ENCODE peak calls at places on chromosomes 11 and 22, in nine cellular contexts. A is GM06990; W is heart left ventricle; S is CD8-positive, alpha-beta T cell; Y is ascending aorta; P is AG09309; V is lower leg skin; U is transverse colon; O is fibroblast of pulmonary artery. R is an unnamed sample.

GRCh38 chr22:42805016-42805997 is 51.8 kb downstream of the ARFGAP3 start:
- DNase-seq in Y (no peak), S (no peak), V (no peak), A (no peak), W (peak), P (no peak), U (no peak), O (no peak), R (no peak)

GRCh38 chr11:72840780-72841179 is 26.6 kb downstream of the ATG16L2 start:
- DNase-seq in P (peak), Y (no peak), A (no peak), O (peak), S (no peak), U (no peak), V (no peak), W (no peak), R (peak)

GRCh38 chr22:20530368-20531153 is 23.2 kb downstream of the MED15 start:
- DNase-seq in U (peak), W (peak), S (no peak), O (no peak), A (no peak), V (no peak), P (no peak), Y (no peak), R (no peak)

GRCh38 chr22:41498322-41498721 is 29.4 kb downstream of the ACO2 start:
- DNase-seq in A (no peak), S (no peak), O (no peak), W (no peak), U (no peak), V (peak), P (no peak), Y (no peak), R (no peak)

GRCh38 chr22:22061085-22062077 is 78.8 kb upstream of the TOP3B start:
- DNase-seq in U (no peak), V (peak), O (peak), P (peak), S (no peak), A (no peak), Y (no peak), W (peak), R (peak)

GRCh38 chr11:113446938-113447337 is 28.3 kb downstream of the DRD2 start:
- DNase-seq in S (no peak), O (no peak), V (peak), W (no peak), A (no peak), P (no peak), Y (no peak), U (no peak), R (no peak)

GRCh38 chr11:76048763-76049162 is 157.5 kb downstream of the WNT11 start:
- DNase-seq in S (no peak), U (no peak), P (no peak), W (no peak), O (no peak), A (peak), Y (no peak), V (no peak), R (no peak)

GRCh38 chr11:92141725-92142124 is 82.9 kb upstream of the FAT3 start:
- DNase-seq in U (no peak), O (no peak), A (no peak), P (no peak), W (no peak), V (no peak), Y (no peak), S (no peak), R (no peak)

GRCh38 chr22:22164541-22165272 is 79.9 kb upstream of the VPREB1 start:
- DNase-seq in A (peak), W (no peak), U (no peak), O (no peak), S (no peak), Y (no peak), P (no peak), V (no peak), R (no peak)

GRCh38 chr22:20299736-20300136 is 20.1 kb downstream of the DGCR6L start:
- DNase-seq in W (no peak), O (peak), P (no peak), U (peak), A (no peak), Y (no peak), S (no peak), V (no peak), R (peak)

GRCh38 chr11:11942668-11943067 is 65.8 kb downstream of the DKK3 start:
- DNase-seq in A (no peak), P (no peak), O (no peak), S (no peak), W (no peak), U (no peak), V (no peak), Y (no peak), R (no peak)

GRCh38 chr11:61120865-61121831 is 18.9 kb downstream of the CD5 start:
- DNase-seq in V (no peak), U (peak), S (peak), Y (no peak), P (no peak), O (peak), W (peak), A (no peak), R (no peak)

GRCh38 chr22:37564111-37564711 is 3.9 kb downstream of the CDC42EP1 start:
- DNase-seq in S (no peak), O (peak), V (no peak), A (no peak), Y (no peak), U (no peak), W (no peak), P (no peak), R (no peak)

GRCh38 chr11:27402450-27402849 is 39.4 kb upstream of the CCDC34 start:
- DNase-seq in U (no peak), O (no peak), W (no peak), Y (no peak), P (no peak), V (no peak), S (no peak), A (no peak), R (no peak)

GRCh38 chr11:134719397-134719796 is 307.4 kb upstream of the B3GAT1 start:
- DNase-seq in W (no peak), V (no peak), P (no peak), Y (no peak), A (no peak), S (no peak), O (no peak), U (no peak), R (no peak)

GRCh38 chr11:12249590-12250260 is 127.6 kb upstream of the PARVA start:
- DNase-seq in S (no peak), W (no peak), Y (no peak), A (no peak), P (no peak), U (peak), V (no peak), O (peak), R (no peak)

GRCh38 chr22:22702159-22702873 is 57.9 kb downstream of the GGTLC2 start:
- DNase-seq in U (peak), A (no peak), Y (no peak), S (no peak), W (no peak), V (no peak), P (no peak), O (no peak), R (no peak)

GRCh38 chr11:309558-309855 is 1.9 kb downstream of the IFITM2 start:
- DNase-seq in V (no peak), S (no peak), P (no peak), O (no peak), Y (no peak), A (no peak), U (no peak), W (no peak), R (no peak)

GRCh38 chr11:313304-313786 is 495 bp upstream of the IFITM1 start:
- DNase-seq in S (no peak), O (no peak), P (no peak), U (no peak), W (no peak), A (peak), Y (no peak), V (no peak), R (no peak)

GRCh38 chr11:313787-314547 is at the start of gene IFITM1:
- DNase-seq in Y (no peak), U (peak), A (peak), P (peak), V (no peak), O (peak), W (no peak), S (no peak), R (no peak)

GRCh38 chr11:315051-315481 is 1.2 kb downstream of the IFITM1 start:
- DNase-seq in Y (no peak), O (no peak), S (no peak), V (no peak), U (no peak), P (no peak), W (no peak), A (no peak), R (no peak)

GRCh38 chr11:312092-312816 is 1.6 kb upstream of the IFITM1 start:
- DNase-seq in W (no peak), O (peak), Y (no peak), A (no peak), P (no peak), U (no peak), V (no peak), S (no peak), R (no peak)
- H3K4me3 ChIP-seq in W (peak), O (peak), Y (peak), A (no peak), P (peak), U (no peak), V (no peak), S (peak), R (no peak)

GRCh38 chr11:406796-407650 is 7.8 kb downstream of the SIGIRR start:
- DNase-seq in A (peak), O (peak), W (peak), Y (peak), P (no peak), U (peak), V (peak), S (peak), R (peak)
- TF ChIP-seq CTCF in A (peak), O (no peak), W (no peak), Y (no peak), P (no peak), U (peak), V (no peak), S (no peak), R (no peak)

GRCh38 chr22:36383110-36383581 is 4.6 kb downstream of the MYH9 start:
- DNase-seq in S (no peak), U (peak), O (peak), P (no peak), Y (no peak), A (peak), V (no peak), W (no peak), R (peak)

GRCh38 chr22:36379593-36380361 is 8.0 kb downstream of the MYH9 start:
- DNase-seq in W (peak), A (peak), Y (no peak), P (no peak), V (no peak), O (no peak), U (no peak), S (no peak), R (no peak)

GRCh38 chr22:36384766-36385400 is 2.9 kb downstream of the MYH9 start:
- DNase-seq in A (no peak), V (no peak), Y (no peak), W (no peak), O (no peak), S (no peak), U (no peak), P (no peak), R (no peak)

GRCh38 chr22:36378080-36378788 is 9.5 kb downstream of the MYH9 start:
- DNase-seq in U (no peak), W (no peak), Y (no peak), S (no peak), A (no peak), O (no peak), P (no peak), V (no peak), R (no peak)

GRCh38 chr22:36381513-36382079 is 6.2 kb downstream of the MYH9 start:
- DNase-seq in O (no peak), A (no peak), S (no peak), V (no peak), P (no peak), U (no peak), W (no peak), Y (no peak), R (no peak)
- H3K4me3 ChIP-seq in O (no peak), A (no peak), S (no peak), V (no peak), P (no peak), U (no peak), W (no peak), Y (no peak), R (no peak)

GRCh38 chr11:130449996-130450419 is 1.6 kb downstream of the ADAMTS15 start:
- DNase-seq in U (peak), O (peak), A (no peak), V (peak), P (no peak), W (peak), Y (peak), S (no peak), R (no peak)
- TF ChIP-seq CTCF in U (peak), O (peak), A (no peak), V (no peak), P (peak), W (peak), Y (peak), S (no peak), R (no peak)

GRCh38 chr11:78350101-78350645 is 67.4 kb downstream of the GAB2 start:
- DNase-seq in A (no peak), W (no peak), P (no peak), U (peak), S (no peak), Y (no peak), O (peak), V (no peak), R (peak)

GRCh38 chr11:78351193-78351592 is 66.4 kb downstream of the GAB2 start:
- DNase-seq in O (no peak), V (no peak), U (no peak), W (no peak), S (no peak), Y (no peak), A (no peak), P (no peak), R (peak)

GRCh38 chr11:78351979-78352731 is 65.5 kb downstream of the GAB2 start:
- DNase-seq in W (no peak), V (no peak), S (no peak), O (no peak), A (no peak), Y (no peak), U (no peak), P (no peak), R (no peak)

GRCh38 chr11:78349614-78350013 is 68.0 kb downstream of the GAB2 start:
- DNase-seq in U (no peak), P (no peak), Y (no peak), O (peak), A (no peak), V (no peak), W (no peak), S (no peak), R (no peak)

DNA sequence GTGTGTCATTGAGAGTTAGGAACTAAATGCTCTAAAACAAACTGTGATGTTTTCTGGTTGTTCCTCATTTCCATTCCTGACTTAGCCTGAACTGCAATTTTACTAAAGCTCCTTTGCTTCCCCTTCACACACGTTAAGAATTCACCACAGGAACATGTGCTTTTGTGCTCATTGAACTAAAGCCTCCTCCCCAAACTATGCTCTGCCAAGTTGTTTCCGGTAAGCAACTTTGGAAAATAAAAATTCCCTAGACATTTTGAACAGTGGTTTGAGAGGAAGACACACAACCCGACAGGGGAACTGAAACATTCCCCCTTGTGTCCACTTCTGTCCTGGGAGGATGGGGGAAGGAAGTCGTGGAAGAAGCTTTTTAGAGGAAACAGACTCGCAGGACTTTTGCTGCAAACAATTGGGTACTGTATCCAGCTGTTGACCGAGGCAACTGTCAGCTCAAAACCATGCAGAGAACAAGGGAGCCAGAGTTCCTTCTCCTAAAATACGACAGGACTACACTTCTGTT is 66.9 kb downstream of the GAB2 start:
- DNase-seq in P (no peak), W (peak), V (peak), Y (no peak), A (no peak), O (peak), S (no peak), U (no peak), R (peak)
- H3K4me3 ChIP-seq in P (no peak), W (peak), V (no peak), Y (no peak), A (no peak), O (peak), S (no peak), U (no peak), R (peak)

GRCh38 chr11:63901660-63902059 is 15.3 kb downstream of the RCOR2 start:
- DNase-seq in V (no peak), U (no peak), Y (no peak), S (no peak), W (no peak), A (no peak), P (no peak), O (peak), R (no peak)
- TF ChIP-seq CTCF in V (no peak), U (no peak), Y (no peak), S (no peak), W (no peak), A (peak), P (peak), O (peak), R (no peak)

DNA sequence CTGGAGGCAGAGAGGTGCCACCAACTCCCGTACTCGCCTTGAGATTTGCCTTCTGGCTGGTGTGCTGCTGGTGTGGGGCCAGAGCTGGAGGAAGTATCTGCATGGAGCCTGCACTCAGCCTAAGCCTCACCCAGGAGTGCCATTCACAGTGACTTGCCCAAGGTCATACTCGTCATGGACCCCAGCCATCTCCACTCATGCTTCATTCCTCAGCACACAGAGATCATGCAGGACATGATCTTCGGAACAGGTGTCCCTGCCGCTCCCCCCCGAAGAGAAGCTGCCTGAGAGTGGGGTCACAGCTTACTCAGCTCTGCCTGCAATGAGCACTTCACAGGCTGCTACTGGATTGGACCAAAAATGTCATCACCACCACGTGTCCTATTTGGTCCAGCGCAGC is 49.0 kb downstream of the PC start:
- DNase-seq in W (no peak), O (no peak), A (no peak), V (no peak), P (no peak), Y (no peak), S (no peak), U (no peak), R (no peak)
- H3K4me3 ChIP-seq in W (no peak), O (no peak), A (no peak), V (no peak), P (no peak), Y (no peak), S (no peak), U (no peak), R (no peak)

GRCh38 chr22:30866811-30867271 is 101.7 kb downstream of the MORC2 start:
- DNase-seq in W (no peak), V (no peak), A (no peak), S (no peak), P (no peak), Y (no peak), O (peak), U (no peak), R (no peak)
- TF ChIP-seq CTCF in W (no peak), V (no peak), A (peak), S (no peak), P (no peak), Y (no peak), O (peak), U (no peak), R (no peak)

GRCh38 chr11:121024989-121025388 is 1.1 kb downstream of the TBCEL start:
- DNase-seq in V (no peak), S (no peak), A (no peak), Y (no peak), U (no peak), W (peak), P (no peak), O (peak), R (no peak)
- H3K4me3 ChIP-seq in V (no peak), S (peak), A (peak), Y (peak), U (no peak), W (peak), P (peak), O (peak), R (no peak)

GRCh38 chr22:31944700-31945477 is 554 bp downstream of the YWHAH start:
- DNase-seq in Y (no peak), W (peak), O (no peak), P (no peak), S (no peak), A (peak), V (no peak), U (peak), R (no peak)
- TF ChIP-seq CTCF in Y (no peak), W (no peak), O (no peak), P (peak), S (no peak), A (no peak), V (no peak), U (no peak), R (no peak)

R was measured in HL-60.